ENCODE peak calls at places on chromosomes 7 and 10, in five cellular contexts. N is HepG2, L is HCT116, W is SK-N-SH, R is K562. Q is an unnamed sample.

GRCh38 chr7:116929021-116929420 is 24.3 kb upstream of the ST7 start:
- DNase-seq in N (peak; percentile 20), W (no peak), L (no peak), R (no peak), Q (no peak)

GRCh38 chr7:113730309-113730955 is 188.4 kb downstream of the PPP1R3A start:
- DNase-seq in L (no peak), W (no peak), N (no peak), R (no peak), Q (no peak)

GRCh38 chr7:128266891-128267839 is 26.1 kb downstream of the LEP start:
- DNase-seq in N (peak; percentile 15), L (no peak), R (no peak), W (peak; percentile 90), Q (no peak)

GRCh38 chr7:80941206-80941758 is 22.4 kb upstream of the SEMA3C start:
- DNase-seq in W (no peak), R (no peak), L (no peak), N (no peak), Q (no peak)

GRCh38 chr10:3625959-3626751 is 158.9 kb downstream of the KLF6 start:
- DNase-seq in L (no peak), W (no peak), N (no peak), R (no peak), Q (peak; percentile 57)

GRCh38 chr10:52818019-52818418 is 45.4 kb upstream of the MBL2 start:
- DNase-seq in N (peak; percentile 51), L (peak; percentile 41), W (peak; percentile 6), R (no peak), Q (peak; percentile 37)

GRCh38 chr7:40697653-40698052 is 562.8 kb downstream of the SUGCT start:
- DNase-seq in L (no peak), W (no peak), R (no peak), N (no peak), Q (no peak)

GRCh38 chr7:6093375-6093774 is 62.2 kb downstream of the ANKRD61 start:
- DNase-seq in W (no peak), R (no peak), L (no peak), N (no peak), Q (no peak)

GRCh38 chr10:69004821-69005220 is 16.2 kb downstream of the KIFBP start:
- DNase-seq in W (peak; percentile 16), N (peak; percentile 17), R (peak; percentile 38), L (peak; percentile 18), Q (no peak)

GRCh38 chr7:52143219-52143618 is 826.6 kb upstream of the COBL start:
- DNase-seq in N (no peak), W (no peak), L (no peak), R (no peak), Q (no peak)

GRCh38 chr7:159032310-159032709 is 112.4 kb downstream of the VIPR2 start:
- DNase-seq in R (no peak), L (no peak), N (no peak), W (no peak), Q (no peak)

GRCh38 chr7:135320277-135320676 is 86.6 kb downstream of the STRA8 start:
- DNase-seq in R (no peak), L (no peak), W (peak; percentile 90), N (no peak), Q (no peak)

GRCh38 chr7:23106491-23106800 is 861 bp downstream of the KLHL7 start:
- DNase-seq in W (peak; percentile 64), L (no peak), R (no peak), N (no peak), Q (no peak)

GRCh38 chr10:125095228-125095627 is 65.1 kb downstream of the CTBP2 start:
- DNase-seq in W (no peak), N (no peak), L (no peak), R (no peak), Q (no peak)

GRCh38 chr7:135177021-135177696 is 6.7 kb upstream of the CYREN start:
- DNase-seq in R (no peak), W (no peak), N (peak; percentile 26), L (no peak), Q (no peak)

GRCh38 chr7:22445140-22445722 is 54.8 kb downstream of the STEAP1B start:
- DNase-seq in N (no peak), W (no peak), L (no peak), R (no peak), Q (no peak)

GRCh38 chr7:141511370-141512335 is 39.6 kb upstream of the AGK start:
- DNase-seq in N (no peak), R (no peak), W (no peak), L (no peak), Q (no peak)

GRCh38 chr7:41110186-41110585 is 592.7 kb downstream of the INHBA start:
- DNase-seq in W (no peak), N (no peak), L (no peak), R (no peak), Q (no peak)

GRCh38 chr10:33139191-33139646 is 181.2 kb upstream of the ITGB1 start:
- DNase-seq in N (no peak), W (no peak), L (no peak), R (no peak), Q (no peak)
- TF ChIP-seq POLR2AphosphoS5 in N (no peak), W (no peak), L (no peak), R (no peak), Q (no peak)

DNA sequence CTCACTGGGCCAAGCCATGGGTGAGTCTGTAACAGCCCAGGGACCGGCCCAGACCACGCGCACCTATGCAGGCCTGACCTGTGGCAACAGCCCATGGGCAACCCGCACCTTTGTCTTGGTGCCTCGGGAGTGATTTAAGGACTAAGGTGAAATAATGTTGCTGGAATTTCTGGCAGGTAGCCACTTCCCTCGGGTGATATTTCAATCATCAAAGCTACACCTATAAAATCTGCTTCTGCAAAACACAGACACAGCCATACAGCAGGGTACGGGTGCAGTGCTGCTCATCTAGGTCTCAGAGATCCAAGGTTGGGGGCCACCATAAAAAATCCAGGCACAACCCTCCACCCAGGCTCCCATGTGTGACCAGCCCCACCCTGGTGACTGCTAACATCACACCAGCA is 44.4 kb downstream of the FGFR2 start:
- DNase-seq in W (no peak), L (peak; percentile 42), R (no peak), N (no peak), Q (no peak)
- TF ChIP-seq ZBTB33 in W (no peak), L (no peak), R (no peak), N (no peak), Q (no peak)

GRCh38 chr10:117159390-117159789 is 21.3 kb upstream of the VAX1 start:
- DNase-seq in R (no peak), L (no peak), N (no peak), W (no peak), Q (no peak)
- TF ChIP-seq POLR2AphosphoS5 in R (no peak), L (no peak), N (no peak), W (no peak), Q (no peak)

GRCh38 chr10:15658099-15658702 is 61.5 kb downstream of the ITGA8 start:
- DNase-seq in W (no peak), L (no peak), N (no peak), R (peak; percentile 9), Q (no peak)
- TF ChIP-seq ZBTB33 in W (no peak), L (no peak), N (no peak), R (no peak), Q (no peak)

Q was measured in GM12878.